ENCODE peak calls at places on chromosomes 12 and 14, in eight cellular contexts. Y, K, I, A, T, W, O and J are unnamed samples.

GRCh38 chr12:9753042-9753820 is 7.5 kb downstream of the CD69 start:
- DNase-seq in Y (no peak), K (no peak), I (no peak), A (no peak), T (no peak), W (no peak), O (no peak), J (no peak)

GRCh38 chr14:24372701-24373416 is 4.9 kb downstream of the NFATC4 start:
- DNase-seq in Y (no peak), K (no peak), I (no peak), A (no peak), T (no peak), W (no peak), O (no peak), J (no peak)

GRCh38 chr14:77094672-77095284 is 3.3 kb upstream of the CIPC start:
- DNase-seq in Y (peak), K (peak), I (peak), A (peak), T (peak), W (peak), O (peak), J (peak)

GRCh38 chr12:66647034-66647691 is 31.7 kb downstream of the GRIP1 start:
- DNase-seq in Y (no peak), K (peak), I (no peak), A (peak), T (no peak), W (no peak), O (no peak), J (no peak)

GRCh38 chr14:98694541-98694940 is 577.5 kb downstream of the BCL11B start:
- DNase-seq in Y (no peak), K (no peak), I (no peak), A (no peak), T (no peak), W (no peak), O (no peak), J (no peak)

GRCh38 chr14:51335521-51335920 is 95.5 kb downstream of the TMX1 start:
- DNase-seq in Y (no peak), K (peak), I (no peak), A (no peak), T (no peak), W (no peak), O (no peak), J (no peak)

GRCh38 chr14:100747021-100747586 is 20.4 kb downstream of the DLK1 start:
- DNase-seq in Y (no peak), K (peak), I (peak), A (peak), T (no peak), W (no peak), O (peak), J (no peak)

GRCh38 chr12:6963016-6963731 is 7.3 kb downstream of the PHB2 start:
- DNase-seq in Y (no peak), K (no peak), I (peak), A (no peak), T (no peak), W (peak), O (peak), J (no peak)

GRCh38 chr12:16407332-16407731 is 59.9 kb downstream of the MGST1 start:
- DNase-seq in Y (no peak), K (no peak), I (no peak), A (no peak), T (no peak), W (no peak), O (no peak), J (no peak)

GRCh38 chr12:5889381-5890047 is 55.5 kb downstream of the ANO2 start:
- DNase-seq in Y (no peak), K (peak), I (peak), A (peak), T (no peak), W (peak), O (no peak), J (peak)

GRCh38 chr12:71162832-71163711 is 5.3 kb upstream of the TSPAN8 start:
- DNase-seq in Y (no peak), K (no peak), I (no peak), A (peak), T (no peak), W (no peak), O (peak), J (no peak)

GRCh38 chr12:6532927-6533652 is 1.2 kb upstream of the GAPDH start:
- DNase-seq in Y (peak), K (peak), I (no peak), A (peak), T (peak), W (peak), O (peak), J (peak)

GRCh38 chr12:108567388-108567787 is 5.0 kb downstream of the ISCU start:
- DNase-seq in Y (no peak), K (no peak), I (no peak), A (no peak), T (no peak), W (no peak), O (no peak), J (no peak)

GRCh38 chr12:61546296-61546695 is 713.9 kb upstream of the USP15 start:
- DNase-seq in Y (no peak), K (no peak), I (peak), A (peak), T (no peak), W (peak), O (peak), J (no peak)

GRCh38 chr12:15532364-15532977 is 210.2 kb downstream of the PTPRO start:
- DNase-seq in Y (peak), K (peak), I (peak), A (peak), T (peak), W (peak), O (peak), J (peak)

GRCh38 chr12:10756194-10756593 is 33.1 kb upstream of the YBX3 start:
- DNase-seq in Y (no peak), K (no peak), I (no peak), A (no peak), T (no peak), W (no peak), O (no peak), J (no peak)

GRCh38 chr12:9347328-9348127 is 139.3 kb upstream of the PZP start:
- DNase-seq in Y (no peak), K (peak), I (peak), A (no peak), T (no peak), W (no peak), O (no peak), J (no peak)

GRCh38 chr12:98355322-98355721 is 160.1 kb upstream of the TMPO start:
- DNase-seq in Y (no peak), K (peak), I (no peak), A (peak), T (no peak), W (no peak), O (no peak), J (no peak)

GRCh38 chr14:100106260-100106659 is 41.0 kb downstream of the EVL start:
- DNase-seq in Y (no peak), K (no peak), I (no peak), A (no peak), T (no peak), W (no peak), O (no peak), J (no peak)

GRCh38 chr14:61608245-61609142 is 86.8 kb upstream of the HIF1A start:
- DNase-seq in Y (peak), K (peak), I (no peak), A (peak), T (no peak), W (no peak), O (no peak), J (no peak)

GRCh38 chr12:27975222-27976136 is 2.9 kb upstream of the PTHLH start:
- DNase-seq in Y (peak), K (peak), I (no peak), A (peak), T (no peak), W (peak), O (peak), J (no peak)

GRCh38 chr14:103016071-103016470 is 41.3 kb downstream of the CDC42BPB start:
- DNase-seq in Y (no peak), K (no peak), I (no peak), A (no peak), T (no peak), W (no peak), O (no peak), J (no peak)

GRCh38 chr12:69106482-69107118 is 132.8 kb upstream of the CPSF6 start:
- DNase-seq in Y (no peak), K (no peak), I (no peak), A (no peak), T (no peak), W (no peak), O (no peak), J (no peak)

GRCh38 chr14:33505963-33506329 is 444.9 kb downstream of the EGLN3 start:
- DNase-seq in Y (no peak), K (no peak), I (no peak), A (peak), T (no peak), W (no peak), O (no peak), J (no peak)

GRCh38 chr12:65327207-65328076 is 49.0 kb downstream of the MSRB3 start:
- DNase-seq in Y (no peak), K (peak), I (no peak), A (no peak), T (no peak), W (no peak), O (peak), J (no peak)

DNA sequence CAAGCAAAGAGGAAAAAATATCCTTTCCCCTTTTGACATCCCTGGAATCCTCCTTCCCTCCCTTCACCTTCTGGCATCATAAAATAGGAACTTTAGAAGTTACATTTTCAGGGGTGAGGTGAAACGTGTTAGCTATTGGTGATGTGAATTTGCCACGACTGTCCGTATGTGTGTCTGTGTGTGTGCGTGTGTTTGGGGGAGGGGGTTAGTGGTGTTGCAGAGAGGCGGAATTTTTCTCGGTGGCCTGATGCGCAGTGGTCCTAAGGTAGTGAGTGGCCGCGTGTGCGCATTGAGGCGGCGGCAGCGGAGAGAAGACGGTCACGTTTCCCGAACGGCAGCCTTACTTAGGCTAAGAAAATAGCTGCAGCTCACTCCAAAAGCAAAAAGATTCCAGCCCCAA is 4.5 kb downstream of the FLRT2 start:
- DNase-seq in Y (peak), K (peak), I (no peak), A (no peak), T (no peak), W (peak), O (peak), J (no peak)
- H3K4me3 ChIP-seq in Y (peak), K (peak), I (no peak), A (no peak), T (no peak), W (peak), O (peak), J (no peak)

DNA sequence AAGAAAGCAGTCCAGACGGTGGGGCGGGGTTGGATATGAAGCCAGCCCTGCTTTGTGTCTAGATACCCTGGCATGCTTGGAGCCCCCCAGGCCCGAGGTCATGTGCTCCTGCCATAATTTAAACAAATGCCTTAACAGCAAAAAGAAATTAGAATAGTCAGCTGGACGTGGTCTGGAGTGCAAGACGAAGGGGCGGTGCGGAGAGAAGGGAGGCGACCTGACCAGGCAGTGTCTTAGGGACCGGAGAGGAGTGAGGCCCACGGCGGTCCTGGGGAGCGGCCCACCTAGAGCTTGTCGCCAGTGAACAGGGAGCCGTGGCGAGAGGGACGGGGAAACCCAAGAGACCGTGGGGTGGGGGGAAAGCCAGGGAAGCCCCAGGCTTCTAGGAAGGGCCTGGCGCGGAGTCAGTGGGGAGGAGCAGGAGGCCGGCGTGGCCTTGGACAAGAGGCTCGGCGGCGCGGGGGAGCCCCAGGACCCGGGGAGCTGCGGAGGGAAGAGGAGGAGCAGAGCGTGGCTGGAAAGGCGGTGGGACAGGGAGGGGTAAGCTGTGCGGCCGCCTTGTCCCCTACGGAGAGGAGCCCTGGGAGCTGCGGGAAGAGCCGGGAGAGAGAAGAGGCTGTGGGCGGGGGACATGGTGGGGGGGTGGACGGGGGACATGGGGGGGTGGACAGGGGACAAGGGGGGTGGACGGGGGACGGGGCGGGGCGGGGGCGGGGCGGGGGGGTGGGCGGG is 118.5 kb upstream of the C14orf180 start:
- DNase-seq in Y (peak), K (peak), I (no peak), A (no peak), T (no peak), W (peak), O (peak), J (no peak)
- H2AFZ ChIP-seq in Y (peak), K (no peak), I (no peak), A (no peak), T (no peak), W (peak), O (no peak), J (no peak)

GRCh38 chr12:111745201-111745600 is 21.5 kb upstream of the ALDH2 start:
- DNase-seq in Y (no peak), K (no peak), I (no peak), A (no peak), T (no peak), W (no peak), O (no peak), J (no peak)

GRCh38 chr12:111741235-111741812 is 25.4 kb upstream of the ALDH2 start:
- DNase-seq in Y (no peak), K (no peak), I (no peak), A (peak), T (no peak), W (no peak), O (peak), J (no peak)
- TF ChIP-seq EZH2phosphoT487 in Y (no peak), K (no peak), I (no peak), A (no peak), T (no peak), W (no peak), O (no peak), J (no peak)

GRCh38 chr12:3453266-3453862 is 37.6 kb upstream of the PRMT8 start:
- DNase-seq in Y (no peak), K (no peak), I (no peak), A (no peak), T (no peak), W (no peak), O (no peak), J (no peak)

GRCh38 chr12:3452348-3452747 is 38.7 kb upstream of the PRMT8 start:
- DNase-seq in Y (no peak), K (no peak), I (no peak), A (no peak), T (no peak), W (no peak), O (no peak), J (no peak)

GRCh38 chr12:3455312-3455711 is 35.7 kb upstream of the PRMT8 start:
- DNase-seq in Y (no peak), K (no peak), I (no peak), A (peak), T (no peak), W (no peak), O (no peak), J (no peak)

GRCh38 chr12:3454780-3455179 is 36.2 kb upstream of the PRMT8 start:
- DNase-seq in Y (no peak), K (no peak), I (no peak), A (no peak), T (no peak), W (no peak), O (no peak), J (no peak)

DNA sequence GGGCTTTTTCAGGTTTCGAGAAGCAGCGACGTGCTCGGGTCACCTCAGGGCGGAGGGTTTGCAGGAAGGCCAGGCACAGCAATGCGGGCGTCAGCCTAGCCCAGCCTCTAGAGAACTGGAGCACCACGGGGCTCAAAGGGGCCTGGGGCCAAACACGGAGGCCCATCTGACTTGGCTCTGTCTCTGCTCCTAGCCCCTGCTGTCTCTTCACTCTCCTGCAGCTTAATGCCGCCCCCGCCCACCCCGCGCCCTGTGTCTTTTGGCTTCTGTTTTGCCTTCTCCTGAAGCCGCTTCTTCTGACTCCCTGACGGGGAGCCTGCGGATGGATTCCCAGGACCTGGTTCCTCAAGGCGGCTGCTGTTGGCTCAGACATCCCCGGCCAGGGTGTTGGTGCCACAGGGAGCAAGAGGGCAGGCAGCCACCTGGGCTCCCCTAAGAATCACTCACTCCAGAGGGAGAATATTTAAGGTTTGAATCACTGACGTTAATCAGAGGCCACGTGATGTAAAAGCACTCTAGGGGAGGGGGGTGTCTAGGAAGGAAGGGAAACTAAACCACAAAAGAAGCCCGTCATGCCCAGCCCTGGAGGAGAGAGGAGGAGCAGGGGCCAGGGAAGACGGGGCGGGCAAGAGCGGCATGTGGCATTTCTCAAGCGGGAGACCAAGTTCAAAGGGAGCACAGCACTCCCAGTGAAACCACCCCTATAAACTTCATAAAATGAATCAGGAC is 36.9 kb upstream of the PRMT8 start:
- DNase-seq in Y (peak), K (peak), I (peak), A (peak), T (no peak), W (peak), O (no peak), J (no peak)
- H3K4me3 ChIP-seq in Y (no peak), K (peak), I (peak), A (peak), T (no peak), W (no peak), O (no peak), J (no peak)

GRCh38 chr12:42482086-42482819 is 107.3 kb downstream of the PRICKLE1 start:
- DNase-seq in Y (peak), K (peak), I (no peak), A (peak), T (no peak), W (no peak), O (peak), J (no peak)
- H2AFZ ChIP-seq in Y (peak), K (peak), I (peak), A (peak), T (peak), W (no peak), O (peak), J (no peak)

GRCh38 chr14:75153295-75153694 is 23.1 kb downstream of the TMED10 start:
- DNase-seq in Y (peak), K (no peak), I (no peak), A (no peak), T (no peak), W (no peak), O (peak), J (no peak)

GRCh38 chr14:75158843-75159614 is 17.4 kb downstream of the TMED10 start:
- DNase-seq in Y (no peak), K (no peak), I (no peak), A (no peak), T (peak), W (no peak), O (no peak), J (no peak)

GRCh38 chr14:75155159-75155558 is 21.3 kb downstream of the TMED10 start:
- DNase-seq in Y (no peak), K (no peak), I (no peak), A (no peak), T (no peak), W (no peak), O (no peak), J (no peak)

GRCh38 chr14:75156111-75156510 is 20.3 kb downstream of the TMED10 start:
- DNase-seq in Y (no peak), K (no peak), I (no peak), A (no peak), T (no peak), W (no peak), O (no peak), J (no peak)

DNA sequence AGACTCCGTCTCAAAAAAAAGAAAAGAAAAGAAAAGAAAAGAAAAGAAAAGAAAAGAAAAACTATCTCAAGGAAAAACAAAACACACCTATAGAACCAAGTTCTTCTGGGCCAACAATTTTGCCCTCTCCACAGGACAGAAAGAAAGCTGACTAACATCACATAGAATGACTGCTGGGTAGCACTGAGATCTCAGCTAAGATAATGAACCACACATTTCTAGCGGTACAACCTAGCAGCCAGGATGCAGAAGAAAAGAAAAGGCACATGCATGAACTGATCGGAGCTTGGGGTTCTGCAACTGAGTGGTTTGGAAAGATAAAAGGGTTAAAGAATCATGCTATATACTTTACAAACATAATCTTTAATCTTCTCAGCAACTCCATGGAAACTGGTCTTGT is 19.5 kb downstream of the TMED10 start:
- DNase-seq in Y (no peak), K (no peak), I (no peak), A (peak), T (no peak), W (no peak), O (no peak), J (no peak)
- TF ChIP-seq EZH2phosphoT487 in Y (no peak), K (no peak), I (no peak), A (no peak), T (no peak), W (no peak), O (no peak), J (no peak)

GRCh38 chr12:110669193-110669502 is 19.8 kb downstream of the HVCN1 start:
- DNase-seq in Y (no peak), K (no peak), I (no peak), A (no peak), T (no peak), W (no peak), O (no peak), J (peak)
- H3K4me3 ChIP-seq in Y (no peak), K (no peak), I (no peak), A (no peak), T (no peak), W (no peak), O (no peak), J (peak)

GRCh38 chr12:95216704-95217376 is 427 bp downstream of the FGD6 start:
- DNase-seq in Y (no peak), K (no peak), I (no peak), A (peak), T (peak), W (no peak), O (no peak), J (peak)
- H2AFZ ChIP-seq in Y (peak), K (peak), I (no peak), A (peak), T (peak), W (peak), O (peak), J (peak)

GRCh38 chr12:47225356-47225755 is 145.6 kb upstream of the AMIGO2 start:
- DNase-seq in Y (no peak), K (no peak), I (no peak), A (no peak), T (no peak), W (no peak), O (no peak), J (no peak)
- TF ChIP-seq EZH2phosphoT487 in Y (no peak), K (no peak), I (no peak), A (no peak), T (no peak), W (no peak), O (no peak), J (no peak)